ENCODE peak calls at places on chromosomes 4 and X, in five cellular contexts. S is GM12892, L is ovary, Q is transverse colon, B is esophagus squamous epithelium. F is an unnamed sample.

GRCh38 chrX:6748595-6748994 is 213.7 kb upstream of the VCX3A start:
- DNase-seq in L (no peak), S (no peak), Q (no peak), B (no peak), F (no peak)

GRCh38 chrX:111040377-111041017 is 55.5 kb upstream of the PAK3 start:
- DNase-seq in Q (no peak), L (no peak), B (no peak), S (no peak), F (no peak)

GRCh38 chrX:13759152-13759718 is 24.7 kb downstream of the OFD1 start:
- DNase-seq in Q (no peak), S (no peak), B (no peak), L (no peak), F (no peak)

GRCh38 chr4:86963697-86964096 is 28.9 kb downstream of the AFF1 start:
- DNase-seq in L (no peak), B (no peak), Q (no peak), S (no peak), F (no peak)

GRCh38 chr4:158710814-158711213 is 12.4 kb downstream of the PPID start:
- DNase-seq in Q (no peak), S (no peak), B (no peak), L (no peak), F (no peak)

GRCh38 chr4:102687982-102688433 is 72.8 kb downstream of the MANBA start:
- DNase-seq in B (no peak), S (no peak), L (no peak), Q (no peak), F (no peak)

GRCh38 chr4:79148369-79148768 is 177.5 kb downstream of the NAA11 start:
- DNase-seq in B (no peak), L (no peak), S (no peak), Q (no peak), F (no peak)

GRCh38 chrX:109831326-109831985 is 98.4 kb upstream of the ACSL4 start:
- DNase-seq in S (no peak), L (no peak), B (no peak), Q (no peak), F (no peak)

GRCh38 chr4:28388471-28388870 is 1527.8 kb downstream of the STIM2 start:
- DNase-seq in B (no peak), L (no peak), Q (no peak), S (no peak), F (no peak)

GRCh38 chrX:29947225-29947624 is 268.1 kb upstream of the MAGEB2 start:
- DNase-seq in S (no peak), Q (no peak), B (no peak), L (no peak), F (no peak)

GRCh38 chrX:1531106-1531890 is 5.7 kb downstream of the P2RY8 start:
- DNase-seq in B (no peak), L (no peak), Q (no peak), S (no peak), F (no peak)

GRCh38 chr4:104425003-104425402 is 69.7 kb downstream of the CXXC4 start:
- DNase-seq in L (no peak), B (no peak), S (no peak), Q (no peak), F (no peak)

GRCh38 chr4:13640149-13640671 is 12.7 kb upstream of the BOD1L1 start:
- DNase-seq in Q (no peak), L (no peak), B (no peak), S (no peak), F (peak)

GRCh38 chr4:78557841-78558240 is 6.3 kb downstream of the ANXA3 start:
- DNase-seq in L (no peak), S (no peak), Q (no peak), B (no peak), F (no peak)

GRCh38 chr4:104470770-104471169 is 23.9 kb downstream of the CXXC4 start:
- DNase-seq in S (no peak), Q (no peak), L (no peak), B (no peak), F (no peak)

GRCh38 chr4:170420255-170420693 is 330.5 kb upstream of the AADAT start:
- DNase-seq in S (no peak), B (no peak), L (no peak), Q (no peak), F (no peak)

GRCh38 chr4:95505149-95505548 is 43.6 kb downstream of the UNC5C start:
- DNase-seq in Q (no peak), B (no peak), L (no peak), S (no peak), F (no peak)

GRCh38 chr4:5710962-5711478 is at the start of gene EVC:
- DNase-seq in L (peak), S (no peak), B (no peak), Q (peak), F (peak)

GRCh38 chrX:71619193-71619592 is 882 bp upstream of the CXCR3 start:
- DNase-seq in Q (no peak), B (no peak), L (no peak), S (no peak), F (no peak)

GRCh38 chr4:6901669-6902317 is 7.8 kb upstream of the TBC1D14 start:
- DNase-seq in B (no peak), S (no peak), L (no peak), Q (peak), F (no peak)

GRCh38 chr4:92303621-92304027 is at the start of gene GRID2:
- DNase-seq in B (no peak), S (no peak), Q (no peak), L (peak), F (no peak)

GRCh38 chr4:7867191-7867590 is 72.5 kb downstream of the AFAP1 start:
- DNase-seq in S (no peak), B (no peak), Q (no peak), L (no peak), F (no peak)

GRCh38 chr4:102554482-102554881 is 53.3 kb downstream of the NFKB1 start:
- DNase-seq in S (no peak), B (no peak), L (no peak), Q (peak), F (no peak)

GRCh38 chrX:140091276-140091886 is 126.1 kb upstream of the CXorf66 start:
- DNase-seq in Q (peak), B (no peak), L (no peak), S (peak), F (no peak)

GRCh38 chr4:4693755-4694295 is 152.0 kb upstream of the STX18 start:
- DNase-seq in Q (no peak), B (no peak), S (no peak), L (no peak), F (no peak)

GRCh38 chr4:4694812-4695211 is 153.0 kb upstream of the STX18 start:
- DNase-seq in Q (no peak), S (no peak), L (no peak), B (no peak), F (no peak)

GRCh38 chr4:4695497-4695896 is 153.6 kb upstream of the STX18 start:
- DNase-seq in B (no peak), S (no peak), Q (no peak), L (no peak), F (no peak)

GRCh38 chr4:4693258-4693657 is 151.4 kb upstream of the STX18 start:
- DNase-seq in S (no peak), B (no peak), Q (no peak), L (no peak), F (no peak)

GRCh38 chr4:4694296-4694772 is 152.5 kb upstream of the STX18 start:
- DNase-seq in S (no peak), B (no peak), Q (no peak), L (peak), F (no peak)
- TF ChIP-seq POLR2A in S (no peak), B (no peak), Q (no peak), L (no peak), F (no peak)

GRCh38 chrX:102723456-102723855 is 2.9 kb downstream of the GPRASP3 start:
- DNase-seq in B (no peak), S (no peak), L (no peak), Q (no peak), F (no peak)
- TF ChIP-seq POLR2A in B (no peak), S (no peak), L (no peak), Q (no peak), F (no peak)

DNA sequence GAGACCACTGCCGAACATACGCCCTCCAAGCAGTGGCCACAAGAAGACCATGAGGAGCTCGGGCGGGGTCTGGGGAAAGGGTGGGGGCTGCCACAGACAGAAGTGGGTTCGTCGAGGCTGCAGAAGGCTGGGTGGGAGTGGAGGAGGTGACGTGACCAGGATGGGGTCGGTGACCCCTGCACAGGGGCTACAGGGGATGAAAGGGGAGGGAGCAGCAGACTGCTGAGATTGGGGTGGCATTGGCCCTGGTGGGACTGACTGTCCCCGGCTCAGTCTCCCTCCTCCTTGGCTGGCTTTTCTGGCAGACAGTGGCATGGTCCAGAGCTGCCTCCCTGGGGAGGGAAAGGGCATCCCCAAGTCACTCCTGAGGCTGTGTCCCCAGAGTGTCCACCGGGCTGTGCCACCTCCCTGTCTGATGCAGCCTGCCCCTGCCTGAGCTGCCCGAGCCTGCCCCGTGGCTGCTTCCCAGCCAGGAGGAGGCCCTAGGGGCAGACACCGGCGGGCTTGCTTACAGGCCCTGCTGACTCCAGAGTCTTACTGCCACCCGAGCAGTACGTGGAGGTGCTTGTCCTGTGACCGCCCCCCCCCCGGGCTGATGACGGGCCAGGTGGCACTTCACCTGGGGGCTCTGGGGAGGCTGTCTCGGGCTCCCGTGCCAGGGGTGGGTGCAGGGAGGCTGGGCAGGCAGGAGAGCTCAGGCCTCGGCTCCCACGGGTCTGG is 7.2 kb downstream of the SH3BP2 start:
- DNase-seq in S (no peak), Q (peak), L (peak), B (no peak), F (no peak)
- TF ChIP-seq POLR2A in S (no peak), Q (no peak), L (no peak), B (no peak), F (no peak)

GRCh38 chr4:69057620-69058409 is 38.5 kb upstream of the UGT2B7 start:
- DNase-seq in S (no peak), B (no peak), L (no peak), Q (no peak), F (no peak)
- TF ChIP-seq POLR2A in S (no peak), B (no peak), L (no peak), Q (no peak), F (no peak)

F was measured in H54.